ENCODE peak calls at places on chromosome 6, in four cellular contexts. One of them, this sample, is unnamed.

GRCh38 chr6:159043236-159043635 is 1.6 kb downstream of the TAGAP start:
- DNase-seq in left ventricle myocardium inferior: no peak
- DNase-seq in effector memory CD4-positive, alpha-beta T cell: no peak
- DNase-seq in brain microvascular endothelial cell: no peak
- DNase-seq in this sample: no peak

GRCh38 chr6:132730560-132730959 is 16.7 kb upstream of the VNN1 start:
- DNase-seq in effector memory CD4-positive, alpha-beta T cell: no peak
- DNase-seq in left ventricle myocardium inferior: no peak
- DNase-seq in brain microvascular endothelial cell: peak; percentile 6
- DNase-seq in this sample: no peak

GRCh38 chr6:44779130-44779826 is 391.8 kb downstream of the CDC5L start:
- DNase-seq in left ventricle myocardium inferior: no peak
- DNase-seq in brain microvascular endothelial cell: no peak
- DNase-seq in effector memory CD4-positive, alpha-beta T cell: no peak
- DNase-seq in this sample: no peak

GRCh38 chr6:5099537-5099936 is 14.4 kb downstream of the PPP1R3G start:
- DNase-seq in brain microvascular endothelial cell: no peak
- DNase-seq in effector memory CD4-positive, alpha-beta T cell: no peak
- DNase-seq in left ventricle myocardium inferior: no peak
- DNase-seq in this sample: no peak

GRCh38 chr6:43298565-43299337 is 691 bp downstream of the SLC22A7 start:
- DNase-seq in effector memory CD4-positive, alpha-beta T cell: no peak
- DNase-seq in left ventricle myocardium inferior: no peak
- DNase-seq in brain microvascular endothelial cell: no peak
- DNase-seq in this sample: no peak

GRCh38 chr6:107657755-107658461 is 166.2 kb downstream of the SCML4 start:
- DNase-seq in effector memory CD4-positive, alpha-beta T cell: no peak
- DNase-seq in brain microvascular endothelial cell: peak; percentile 67
- DNase-seq in left ventricle myocardium inferior: peak; percentile 29
- DNase-seq in this sample: no peak

GRCh38 chr6:128095362-128095761 is 194.5 kb upstream of the THEMIS start:
- DNase-seq in left ventricle myocardium inferior: no peak
- DNase-seq in brain microvascular endothelial cell: no peak
- DNase-seq in effector memory CD4-positive, alpha-beta T cell: no peak
- DNase-seq in this sample: no peak

GRCh38 chr6:52209672-52210626 is 23.8 kb downstream of the IL17A start:
- DNase-seq in effector memory CD4-positive, alpha-beta T cell: no peak
- DNase-seq in left ventricle myocardium inferior: no peak
- DNase-seq in brain microvascular endothelial cell: no peak
- DNase-seq in this sample: no peak

GRCh38 chr6:149454405-149454848 is 30.4 kb downstream of the ZC3H12D start:
- DNase-seq in left ventricle myocardium inferior: peak; percentile 98
- DNase-seq in effector memory CD4-positive, alpha-beta T cell: no peak
- DNase-seq in brain microvascular endothelial cell: peak; percentile 66
- DNase-seq in this sample: peak; percentile 95

GRCh38 chr6:16406966-16407365 is 168.6 kb downstream of the GMPR start:
- DNase-seq in brain microvascular endothelial cell: no peak
- DNase-seq in left ventricle myocardium inferior: no peak
- DNase-seq in effector memory CD4-positive, alpha-beta T cell: no peak
- DNase-seq in this sample: no peak

GRCh38 chr6:16402501-16402900 is 164.1 kb downstream of the GMPR start:
- DNase-seq in brain microvascular endothelial cell: no peak
- DNase-seq in left ventricle myocardium inferior: no peak
- DNase-seq in effector memory CD4-positive, alpha-beta T cell: no peak
- DNase-seq in this sample: peak; percentile 22

GRCh38 chr6:16405349-16405865 is 167.0 kb downstream of the GMPR start:
- DNase-seq in effector memory CD4-positive, alpha-beta T cell: no peak
- DNase-seq in brain microvascular endothelial cell: no peak
- DNase-seq in left ventricle myocardium inferior: no peak
- DNase-seq in this sample: no peak

GRCh38 chr6:16403831-16404230 is 165.4 kb downstream of the GMPR start:
- DNase-seq in left ventricle myocardium inferior: no peak
- DNase-seq in effector memory CD4-positive, alpha-beta T cell: no peak
- DNase-seq in brain microvascular endothelial cell: no peak
- DNase-seq in this sample: no peak

GRCh38 chr6:16404456-16404855 is 166.1 kb downstream of the GMPR start:
- DNase-seq in left ventricle myocardium inferior: no peak
- DNase-seq in brain microvascular endothelial cell: no peak
- DNase-seq in effector memory CD4-positive, alpha-beta T cell: no peak
- DNase-seq in this sample: no peak
- H3K27me3 ChIP-seq in left ventricle myocardium inferior: no peaks in the 10 kb centered on the region
- H3K27me3 ChIP-seq in brain microvascular endothelial cell: no peaks in the 10 kb centered on the region
- H3K27me3 ChIP-seq in effector memory CD4-positive, alpha-beta T cell: no peaks in the 10 kb centered on the region
- H3K27me3 ChIP-seq in this sample: no peaks in the 10 kb centered on the region

GRCh38 chr6:117272032-117272866 is 6.9 kb downstream of the VGLL2 start:
- DNase-seq in left ventricle myocardium inferior: no peak
- DNase-seq in brain microvascular endothelial cell: no peak
- DNase-seq in effector memory CD4-positive, alpha-beta T cell: no peak
- DNase-seq in this sample: no peak

GRCh38 chr6:117276778-117277177 is 11.4 kb downstream of the VGLL2 start:
- DNase-seq in effector memory CD4-positive, alpha-beta T cell: no peak
- DNase-seq in brain microvascular endothelial cell: no peak
- DNase-seq in left ventricle myocardium inferior: no peak
- DNase-seq in this sample: no peak

GRCh38 chr6:117275205-117275604 is 9.8 kb downstream of the VGLL2 start:
- DNase-seq in left ventricle myocardium inferior: no peak
- DNase-seq in brain microvascular endothelial cell: no peak
- DNase-seq in effector memory CD4-positive, alpha-beta T cell: no peak
- DNase-seq in this sample: no peak

GRCh38 chr6:117272886-117273285 is 7.5 kb downstream of the VGLL2 start:
- DNase-seq in brain microvascular endothelial cell: no peak
- DNase-seq in effector memory CD4-positive, alpha-beta T cell: no peak
- DNase-seq in left ventricle myocardium inferior: no peak
- DNase-seq in this sample: no peak

GRCh38 chr6:117275711-117276110 is 10.4 kb downstream of the VGLL2 start:
- DNase-seq in left ventricle myocardium inferior: no peak
- DNase-seq in brain microvascular endothelial cell: no peak
- DNase-seq in effector memory CD4-positive, alpha-beta T cell: no peak
- DNase-seq in this sample: no peak
- H3K27me3 ChIP-seq in left ventricle myocardium inferior: peaks cover 96% of the 10 kb centered on the region
- H3K27me3 ChIP-seq in brain microvascular endothelial cell: peaks cover 40% of the 10 kb centered on the region
- H3K27me3 ChIP-seq in effector memory CD4-positive, alpha-beta T cell: peaks cover 18% of the 10 kb centered on the region
- H3K27me3 ChIP-seq in this sample: no peaks in the 10 kb centered on the region

GRCh38 chr6:61751986-61752385 is 534.0 kb downstream of the KHDRBS2 start:
- DNase-seq in left ventricle myocardium inferior: no peak
- DNase-seq in effector memory CD4-positive, alpha-beta T cell: no peak
- DNase-seq in brain microvascular endothelial cell: no peak
- DNase-seq in this sample: no peak
- H3K27me3 ChIP-seq in left ventricle myocardium inferior: no peaks in the 10 kb centered on the region
- H3K27me3 ChIP-seq in effector memory CD4-positive, alpha-beta T cell: no peaks in the 10 kb centered on the region
- H3K27me3 ChIP-seq in brain microvascular endothelial cell: no peaks in the 10 kb centered on the region
- H3K27me3 ChIP-seq in this sample: no peaks in the 10 kb centered on the region

DNA sequence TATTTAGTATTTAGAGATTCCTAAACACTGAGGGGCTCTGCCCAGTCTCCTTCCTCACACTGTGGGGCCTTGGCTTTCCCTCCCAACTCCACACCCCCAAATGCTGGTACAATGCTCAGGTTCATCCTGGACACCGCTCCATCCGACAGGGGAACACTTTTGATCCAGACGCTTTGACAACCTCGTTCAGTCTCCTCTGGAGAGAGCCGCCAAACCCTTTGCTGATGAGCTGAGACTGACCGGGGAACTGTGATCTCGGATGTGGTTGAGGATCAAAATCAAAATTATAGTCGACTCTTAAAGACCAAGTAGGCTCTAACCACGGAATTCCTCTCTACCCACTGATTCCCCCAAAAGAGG is 38.8 kb upstream of the HLA-E start:
- DNase-seq in left ventricle myocardium inferior: no peak
- DNase-seq in effector memory CD4-positive, alpha-beta T cell: no peak
- DNase-seq in brain microvascular endothelial cell: no peak
- DNase-seq in this sample: no peak
- H3K27me3 ChIP-seq in left ventricle myocardium inferior: peaks cover 97% of the 10 kb centered on the region
- H3K27me3 ChIP-seq in effector memory CD4-positive, alpha-beta T cell: peaks cover 40% of the 10 kb centered on the region
- H3K27me3 ChIP-seq in brain microvascular endothelial cell: peaks cover 68% of the 10 kb centered on the region
- H3K27me3 ChIP-seq in this sample: peaks cover 94% of the 10 kb centered on the region

GRCh38 chr6:80522556-80522955 is 416.1 kb downstream of the BCKDHB start:
- DNase-seq in brain microvascular endothelial cell: no peak
- DNase-seq in effector memory CD4-positive, alpha-beta T cell: no peak
- DNase-seq in left ventricle myocardium inferior: no peak
- DNase-seq in this sample: no peak

GRCh38 chr6:80523029-80523428 is 416.6 kb downstream of the BCKDHB start:
- DNase-seq in effector memory CD4-positive, alpha-beta T cell: no peak
- DNase-seq in brain microvascular endothelial cell: no peak
- DNase-seq in left ventricle myocardium inferior: no peak
- DNase-seq in this sample: no peak

GRCh38 chr6:80523531-80523970 is 417.1 kb downstream of the BCKDHB start:
- DNase-seq in effector memory CD4-positive, alpha-beta T cell: no peak
- DNase-seq in left ventricle myocardium inferior: no peak
- DNase-seq in brain microvascular endothelial cell: no peak
- DNase-seq in this sample: no peak

GRCh38 chr6:80517525-80517924 is 411.1 kb downstream of the BCKDHB start:
- DNase-seq in brain microvascular endothelial cell: no peak
- DNase-seq in effector memory CD4-positive, alpha-beta T cell: no peak
- DNase-seq in left ventricle myocardium inferior: no peak
- DNase-seq in this sample: no peak

DNA sequence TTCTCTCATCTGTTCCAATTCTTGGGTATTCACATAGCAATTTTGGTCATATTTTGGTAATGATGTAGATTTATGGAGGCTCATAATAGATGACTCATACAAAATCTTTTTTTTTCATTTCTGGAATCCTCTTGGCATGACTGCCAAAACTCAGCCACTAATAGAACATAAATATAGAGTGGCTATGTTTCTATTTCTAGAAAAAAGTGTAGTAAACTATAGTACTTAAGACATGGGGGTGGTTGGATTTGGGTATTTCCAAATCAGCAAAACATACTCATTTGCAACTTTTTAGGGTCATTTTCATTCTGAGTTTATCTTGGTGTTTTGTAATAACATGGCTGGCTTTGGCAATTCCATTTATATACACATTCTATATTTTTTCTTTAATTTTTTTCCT is 413.7 kb downstream of the BCKDHB start:
- DNase-seq in brain microvascular endothelial cell: no peak
- DNase-seq in effector memory CD4-positive, alpha-beta T cell: no peak
- DNase-seq in left ventricle myocardium inferior: no peak
- DNase-seq in this sample: no peak
- H3K27me3 ChIP-seq in brain microvascular endothelial cell: no peaks in the 10 kb centered on the region
- H3K27me3 ChIP-seq in effector memory CD4-positive, alpha-beta T cell: no peaks in the 10 kb centered on the region
- H3K27me3 ChIP-seq in left ventricle myocardium inferior: no peaks in the 10 kb centered on the region
- H3K27me3 ChIP-seq in this sample: no peaks in the 10 kb centered on the region

This sample was measured in tibial nerve.